ENCODE peak calls at places on chromosomes 6 and 20, in six cellular contexts. R is transverse colon, H is tibial nerve, S is right lobe of liver, C is IMR-90, Q is uterus. I is an unnamed sample. For H3K4me1, the result is how much of the 10 kb centered on the place peaks cover.

GRCh38 chr6:25174678-25175077 is 104.5 kb upstream of the CARMIL1 start:
- DNase-seq in R (no peak), H (no peak), S (no peak), C (no peak), Q (no peak), I (no peak)

GRCh38 chr20:20736303-20736702 is 23.9 kb upstream of the RALGAPA2 start:
- DNase-seq in R (no peak), H (no peak), S (no peak), C (no peak), Q (no peak), I (no peak)

GRCh38 chr6:159398633-159399032 is 229.4 kb downstream of the FNDC1 start:
- DNase-seq in R (no peak), H (no peak), S (no peak), C (no peak), Q (no peak), I (no peak)

GRCh38 chr6:19835605-19836004 is 1.6 kb upstream of the ID4 start:
- DNase-seq in R (no peak), H (no peak), S (no peak), C (no peak), Q (no peak), I (no peak)

GRCh38 chr20:34215711-34216381 is 25.4 kb upstream of the ASIP start:
- DNase-seq in R (peak), H (peak), S (peak), C (peak), Q (peak), I (peak)

GRCh38 chr6:110786271-110786670 is 29.0 kb downstream of the CDK19 start:
- DNase-seq in R (no peak), H (no peak), S (no peak), C (no peak), Q (no peak), I (no peak)

GRCh38 chr20:36493801-36494114 is 47.6 kb upstream of the MYL9 start:
- DNase-seq in R (peak), H (peak), S (no peak), C (peak), Q (peak), I (peak)

GRCh38 chr20:35742741-35743523 is 872 bp upstream of the RBM39 start:
- DNase-seq in R (no peak), H (peak), S (no peak), C (no peak), Q (no peak), I (no peak)

GRCh38 chr6:102309700-102310099 is 916.2 kb downstream of the GRIK2 start:
- DNase-seq in R (no peak), H (no peak), S (no peak), C (no peak), Q (no peak), I (no peak)

GRCh38 chr6:15880262-15880973 is 217.6 kb upstream of the DTNBP1 start:
- DNase-seq in R (no peak), H (no peak), S (no peak), C (no peak), Q (no peak), I (no peak)
- H3K4me1 ChIP-seq in R (under half), H (under half), S (under half), C (under half), Q (under half), I (under half)

GRCh38 chr6:161151660-161152526 is 122.0 kb downstream of the AGPAT4 start:
- DNase-seq in R (no peak), H (no peak), S (no peak), C (no peak), Q (no peak), I (peak)

GRCh38 chr6:161152904-161153662 is 120.8 kb downstream of the AGPAT4 start:
- DNase-seq in R (no peak), H (no peak), S (no peak), C (no peak), Q (no peak), I (peak)

GRCh38 chr6:161151059-161151645 is 122.7 kb downstream of the AGPAT4 start:
- DNase-seq in R (no peak), H (no peak), S (no peak), C (no peak), Q (no peak), I (peak)

GRCh38 chr6:161152527-161152862 is 121.4 kb downstream of the AGPAT4 start:
- DNase-seq in R (no peak), H (no peak), S (no peak), C (no peak), Q (no peak), I (peak)

DNA sequence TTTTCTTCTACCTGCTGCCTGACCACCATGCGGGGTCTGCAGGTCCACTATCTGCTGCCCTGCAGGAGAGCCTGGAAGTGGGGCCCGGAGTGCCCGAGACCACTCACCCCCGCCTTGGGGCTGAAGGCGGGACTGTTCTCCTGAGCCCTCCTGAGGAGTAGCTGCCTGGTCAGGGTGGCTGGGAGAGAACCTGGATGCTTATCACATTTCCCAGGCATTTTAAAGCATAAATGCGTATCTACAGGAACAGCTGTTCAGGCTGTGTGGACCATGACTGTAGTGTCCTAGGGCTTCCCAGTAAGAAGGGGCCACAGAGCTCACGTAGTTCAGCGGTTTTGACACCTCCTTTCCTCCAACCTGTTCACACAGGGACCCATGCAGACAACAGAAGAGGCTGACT is 123.3 kb downstream of the AGPAT4 start:
- DNase-seq in R (no peak), H (no peak), S (no peak), C (no peak), Q (no peak), I (peak)
- TF ChIP-seq POLR2A in R (no peak), H (no peak), S (no peak), C (no peak), Q (no peak), I (no peak)

GRCh38 chr6:167786859-167787675 is 39.6 kb upstream of the AFDN start:
- DNase-seq in R (no peak), H (no peak), S (no peak), C (no peak), Q (no peak), I (peak)
- H3K4me1 ChIP-seq in R (under half), H (under half), S (under half), C (under half), Q (under half), I (under half)

DNA sequence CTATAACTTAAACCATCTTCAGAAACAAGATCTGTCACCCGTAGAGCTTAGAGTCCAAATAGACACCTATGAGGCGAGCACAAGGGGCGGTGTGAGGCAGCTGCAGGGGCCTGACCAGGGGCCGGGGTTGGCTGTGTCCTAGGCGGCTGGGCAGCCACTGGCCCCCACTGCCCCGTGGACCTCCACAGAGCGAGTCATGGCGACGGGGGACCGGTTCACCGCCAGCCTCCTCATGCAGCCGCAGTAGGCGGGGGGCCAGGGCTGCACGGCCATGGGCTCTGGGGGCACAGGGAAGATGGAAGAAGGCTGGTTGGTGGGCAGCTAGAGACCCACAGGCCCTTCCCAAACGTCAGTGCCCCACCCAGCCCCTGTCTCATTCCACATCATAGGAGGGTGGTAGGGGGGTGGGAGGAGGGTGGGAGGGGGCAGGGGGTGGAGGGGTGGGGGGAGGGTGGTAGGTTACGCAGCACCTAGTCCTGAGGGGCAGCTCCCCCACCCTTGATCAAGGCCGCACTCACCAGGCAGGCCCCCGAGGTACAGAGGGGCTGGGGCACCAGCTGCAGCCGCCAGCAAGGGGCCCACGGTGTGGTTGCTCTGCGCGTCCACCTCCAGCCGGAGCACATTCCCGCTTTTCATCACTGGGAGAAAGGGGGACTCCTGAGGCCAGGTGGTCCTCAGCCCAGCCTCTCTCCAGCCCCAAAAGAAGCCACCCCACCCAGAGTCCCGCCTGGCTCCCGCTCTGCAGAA is 6.6 kb downstream of the ADRM1 start:
- DNase-seq in R (no peak), H (no peak), S (no peak), C (no peak), Q (no peak), I (no peak)
- TF ChIP-seq POLR2A in R (no peak), H (no peak), S (no peak), C (no peak), Q (no peak), I (no peak)

GRCh38 chr6:15344831-15345230 is 99.0 kb downstream of the JARID2 start:
- DNase-seq in R (no peak), H (no peak), S (no peak), C (no peak), Q (no peak), I (no peak)
- H3K4me1 ChIP-seq in R (under half), H (under half), S (under half), C (under half), Q (under half), I (under half)

DNA sequence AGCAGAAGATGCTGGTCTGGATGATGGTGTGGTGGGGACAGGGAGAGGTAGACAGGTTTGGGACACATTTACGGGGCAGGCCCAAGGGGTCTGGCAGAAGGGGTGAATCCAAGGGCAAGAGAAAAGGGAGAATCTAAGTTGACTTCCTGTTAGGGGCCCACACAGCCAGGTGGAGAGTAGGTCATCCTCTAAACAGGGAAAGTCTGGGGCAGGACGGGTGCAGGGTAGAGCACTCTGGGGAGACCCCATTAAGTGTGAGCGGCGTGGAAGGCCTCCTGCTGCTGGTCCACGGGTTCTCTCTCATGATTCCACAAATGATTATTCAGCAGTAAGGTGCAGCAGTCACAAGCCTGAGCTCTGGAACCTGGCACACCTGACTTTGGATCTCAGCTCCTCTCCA is 2.7 kb downstream of the SRXN1 start:
- DNase-seq in R (no peak), H (no peak), S (no peak), C (no peak), Q (no peak), I (no peak)
- TF ChIP-seq POLR2A in R (no peak), H (no peak), S (no peak), C (peak), Q (no peak), I (no peak)

GRCh38 chr6:3393796-3394195 is 63.1 kb downstream of the SLC22A23 start:
- DNase-seq in R (no peak), H (no peak), S (no peak), C (no peak), Q (no peak), I (peak)

GRCh38 chr6:3392930-3393575 is 63.8 kb downstream of the SLC22A23 start:
- DNase-seq in R (no peak), H (no peak), S (no peak), C (no peak), Q (no peak), I (no peak)

GRCh38 chr6:3392059-3392458 is 64.8 kb downstream of the SLC22A23 start:
- DNase-seq in R (no peak), H (no peak), S (no peak), C (no peak), Q (no peak), I (peak)

GRCh38 chr6:3396503-3397180 is 60.2 kb downstream of the SLC22A23 start:
- DNase-seq in R (no peak), H (no peak), S (no peak), C (no peak), Q (no peak), I (peak)

GRCh38 chr6:3394671-3395070 is 62.2 kb downstream of the SLC22A23 start:
- DNase-seq in R (no peak), H (no peak), S (no peak), C (no peak), Q (no peak), I (peak)
- H3K4me1 ChIP-seq in R (half or more), H (under half), S (under half), C (under half), Q (under half), I (under half)

I was measured in sigmoid colon.